ENCODE peak calls at places on chromosome 11, in eight cellular contexts. T is NCI-H1417, G is sigmoid colon, K is OCI-LY7, L is brain microvascular endothelial cell, J is progenitor cell of endocrine pancreas, S is nucleus accumbens, U is activated gamma-delta T cell treated with Interleukin-2 at 50 U/mL for 16 hours. B is an unnamed sample.

GRCh38 chr11:116394022-116394421 is 378.8 kb downstream of the BUD13 start:
- DNase-seq in T (no peak), G (no peak), K (no peak), L (no peak), J (no peak), S (no peak), U (no peak), B (no peak)

GRCh38 chr11:120066738-120067303 is 71.1 kb downstream of the TRIM29 start:
- DNase-seq in T (no peak), G (no peak), K (no peak), L (no peak), J (no peak), S (no peak), U (no peak), B (no peak)

GRCh38 chr11:75313457-75314272 is 37.8 kb downstream of the ARRB1 start:
- DNase-seq in T (peak), G (peak), K (no peak), L (peak), J (no peak), S (peak), U (no peak), B (peak)

GRCh38 chr11:123505546-123506299 is 75.7 kb downstream of the GRAMD1B start:
- DNase-seq in T (no peak), G (no peak), K (no peak), L (no peak), J (no peak), S (peak), U (no peak), B (no peak)

GRCh38 chr11:118625976-118626375 is 18.6 kb downstream of the PHLDB1 start:
- DNase-seq in T (no peak), G (no peak), K (no peak), L (no peak), J (no peak), S (no peak), U (no peak), B (peak)

GRCh38 chr11:34408580-34409172 is 30.1 kb upstream of the CAT start:
- DNase-seq in T (no peak), G (no peak), K (no peak), L (no peak), J (no peak), S (no peak), U (no peak), B (no peak)

GRCh38 chr11:110432713-110433392 is 3.1 kb downstream of the FDX1 start:
- DNase-seq in T (no peak), G (no peak), K (no peak), L (no peak), J (no peak), S (no peak), U (no peak), B (no peak)

GRCh38 chr11:110837535-110838127 is 125.4 kb upstream of the ARHGAP20 start:
- DNase-seq in T (no peak), G (no peak), K (no peak), L (no peak), J (no peak), S (no peak), U (no peak), B (no peak)

GRCh38 chr11:36469063-36469462 is 41.0 kb downstream of the TRAF6 start:
- DNase-seq in T (no peak), G (no peak), K (no peak), L (peak), J (no peak), S (no peak), U (no peak), B (no peak)

GRCh38 chr11:62892077-62892922 is 11.6 kb downstream of the SLC3A2 start:
- DNase-seq in T (no peak), G (no peak), K (no peak), L (no peak), J (no peak), S (no peak), U (no peak), B (no peak)

GRCh38 chr11:11296434-11296833 is 56.6 kb downstream of the CSNK2A3 start:
- DNase-seq in T (peak), G (no peak), K (no peak), L (no peak), J (no peak), S (no peak), U (no peak), B (no peak)

GRCh38 chr11:66172146-66172545 is 96.3 kb upstream of the RAB1B start:
- DNase-seq in T (no peak), G (no peak), K (no peak), L (peak), J (no peak), S (no peak), U (no peak), B (no peak)

GRCh38 chr11:126926376-126926791 is 74.2 kb downstream of the KIRREL3 start:
- DNase-seq in T (no peak), G (no peak), K (no peak), L (no peak), J (no peak), S (peak), U (no peak), B (no peak)

GRCh38 chr11:111764621-111765020 is 1.6 kb downstream of the PPP2R1B start:
- DNase-seq in T (no peak), G (no peak), K (no peak), L (no peak), J (no peak), S (no peak), U (no peak), B (no peak)

GRCh38 chr11:134036484-134037092 is 32.3 kb upstream of the JAM3 start:
- DNase-seq in T (no peak), G (no peak), K (no peak), L (no peak), J (no peak), S (no peak), U (no peak), B (no peak)

GRCh38 chr11:62545437-62546243 is 966 bp downstream of the AHNAK start:
- DNase-seq in T (no peak), G (peak), K (no peak), L (peak), J (peak), S (peak), U (no peak), B (peak)

GRCh38 chr11:33552756-33553155 is 147.9 kb downstream of the C11orf91 start:
- DNase-seq in T (no peak), G (no peak), K (no peak), L (no peak), J (no peak), S (no peak), U (no peak), B (no peak)

GRCh38 chr11:107799245-107799859 is 59.2 kb downstream of the SLC35F2 start:
- DNase-seq in T (peak), G (peak), K (peak), L (peak), J (peak), S (peak), U (peak), B (peak)

GRCh38 chr11:72238492-72239295 is 5.3 kb downstream of the PHOX2A start:
- DNase-seq in T (no peak), G (peak), K (no peak), L (no peak), J (no peak), S (no peak), U (no peak), B (no peak)

GRCh38 chr11:70048279-70049024 is 29.7 kb upstream of the ANO1 start:
- DNase-seq in T (no peak), G (no peak), K (no peak), L (no peak), J (no peak), S (no peak), U (no peak), B (no peak)

GRCh38 chr11:1890856-1891830 is 552 bp downstream of the PRR33 start:
- DNase-seq in T (no peak), G (peak), K (no peak), L (no peak), J (no peak), S (no peak), U (no peak), B (no peak)

GRCh38 chr11:68354181-68354872 is 41.9 kb downstream of the LRP5 start:
- DNase-seq in T (no peak), G (peak), K (no peak), L (peak), J (no peak), S (no peak), U (no peak), B (peak)

GRCh38 chr11:103608566-103608965 is 427.9 kb upstream of the DDI1 start:
- DNase-seq in T (no peak), G (no peak), K (no peak), L (peak), J (no peak), S (no peak), U (no peak), B (no peak)

GRCh38 chr11:76759092-76759491 is 24.1 kb upstream of the TSKU start:
- DNase-seq in T (no peak), G (no peak), K (no peak), L (no peak), J (no peak), S (no peak), U (no peak), B (no peak)

GRCh38 chr11:35579557-35580396 is 38.5 kb upstream of the FJX1 start:
- DNase-seq in T (peak), G (no peak), K (no peak), L (peak), J (no peak), S (no peak), U (no peak), B (no peak)

GRCh38 chr11:68164437-68164836 is 43.2 kb upstream of the CHKA start:
- DNase-seq in T (no peak), G (no peak), K (no peak), L (peak), J (no peak), S (no peak), U (no peak), B (no peak)

GRCh38 chr11:73141031-73141308 is 1.1 kb downstream of the FCHSD2 start:
- DNase-seq in T (no peak), G (no peak), K (peak), L (no peak), J (no peak), S (no peak), U (no peak), B (peak)

GRCh38 chr11:61682093-61682732 is 2.0 kb downstream of the DAGLA start:
- DNase-seq in T (no peak), G (peak), K (no peak), L (peak), J (no peak), S (no peak), U (no peak), B (peak)

GRCh38 chr11:83864412-83865057 is 578.4 kb upstream of the CCDC90B start:
- DNase-seq in T (no peak), G (no peak), K (no peak), L (no peak), J (no peak), S (no peak), U (no peak), B (no peak)